ENCODE peak calls at places on chromosomes 4 and X, in six cellular contexts. O is lower leg skin, L is fibroblast of pulmonary artery, M is fibroblast of mammary gland, J is upper lobe of left lung, U is left ventricle myocardium inferior. E is an unnamed sample.

GRCh38 chrX:21881881-21882574 is 26.2 kb downstream of the YY2 start:
- DNase-seq in O (no peak), L (no peak), M (no peak), J (no peak), U (no peak), E (no peak)

GRCh38 chr4:138401330-138401729 is 159.2 kb upstream of the SLC7A11 start:
- DNase-seq in O (no peak), L (no peak), M (peak), J (no peak), U (peak), E (no peak)

GRCh38 chrX:39899876-39900787 is 197.6 kb downstream of the BCOR start:
- DNase-seq in O (no peak), L (no peak), M (peak), J (no peak), U (no peak), E (no peak)

GRCh38 chr4:145694929-145695328 is 15.0 kb downstream of the C4orf51 start:
- DNase-seq in O (no peak), L (no peak), M (peak), J (no peak), U (no peak), E (no peak)

GRCh38 chr4:137909910-137910309 is 332.2 kb downstream of the SLC7A11 start:
- DNase-seq in O (no peak), L (no peak), M (no peak), J (no peak), U (no peak), E (no peak)

GRCh38 chrX:49264460-49264859 is at the start of gene FOXP3:
- DNase-seq in O (no peak), L (no peak), M (no peak), J (no peak), U (no peak), E (peak)

GRCh38 chr4:5435201-5435600 is 273.2 kb downstream of the EVC2 start:
- DNase-seq in O (no peak), L (no peak), M (no peak), J (no peak), U (no peak), E (no peak)

GRCh38 chrX:48045410-48046311 is 25.8 kb downstream of the ZNF630 start:
- DNase-seq in O (no peak), L (peak), M (peak), J (no peak), U (peak), E (no peak)

GRCh38 chrX:13659057-13659456 is 6.1 kb downstream of the TCEANC start:
- DNase-seq in O (no peak), L (peak), M (peak), J (no peak), U (no peak), E (no peak)

GRCh38 chr4:28557755-28558154 is 1697.1 kb downstream of the STIM2 start:
- DNase-seq in O (no peak), L (peak), M (peak), J (no peak), U (no peak), E (no peak)

GRCh38 chr4:8294036-8294435 is 24.5 kb downstream of the HTRA3 start:
- DNase-seq in O (no peak), L (no peak), M (no peak), J (no peak), U (no peak), E (no peak)

GRCh38 chr4:167903291-167903721 is 189.0 kb upstream of the ANXA10 start:
- DNase-seq in O (no peak), L (peak), M (peak), J (no peak), U (no peak), E (no peak)

GRCh38 chr4:117817316-117817715 is 217.0 kb upstream of the NDST3 start:
- DNase-seq in O (no peak), L (no peak), M (no peak), J (no peak), U (no peak), E (no peak)

GRCh38 chr4:132893787-132894186 is 255.3 kb upstream of the PCDH10 start:
- DNase-seq in O (no peak), L (no peak), M (no peak), J (no peak), U (no peak), E (no peak)

GRCh38 chr4:101977096-101977495 is 186.6 kb downstream of the BANK1 start:
- DNase-seq in O (peak), L (peak), M (peak), J (no peak), U (no peak), E (peak)

GRCh38 chr4:26206339-26206738 is 114.5 kb upstream of the RBPJ start:
- DNase-seq in O (no peak), L (peak), M (peak), J (no peak), U (no peak), E (no peak)

GRCh38 chr4:119087121-119087520 is 48.5 kb upstream of the MYOZ2 start:
- DNase-seq in O (no peak), L (peak), M (peak), J (no peak), U (no peak), E (no peak)

GRCh38 chrX:15619053-15619772 is 18.5 kb upstream of the ACE2 start:
- DNase-seq in O (peak), L (no peak), M (peak), J (no peak), U (no peak), E (no peak)

GRCh38 chrX:3743821-3744439 is 30.5 kb upstream of the PRKX start:
- DNase-seq in O (peak), L (no peak), M (no peak), J (no peak), U (no peak), E (no peak)

GRCh38 chrX:105314468-105314867 is 94.0 kb upstream of the TEX13A start:
- DNase-seq in O (no peak), L (peak), M (peak), J (no peak), U (no peak), E (no peak)

GRCh38 chr4:189436207-189436606 is 504.5 kb upstream of the FRG1 start:
- DNase-seq in O (no peak), L (no peak), M (no peak), J (no peak), U (no peak), E (no peak)

GRCh38 chr4:164783966-164784365 is 30.0 kb downstream of the SMIM31 start:
- DNase-seq in O (no peak), L (no peak), M (no peak), J (no peak), U (no peak), E (no peak)

GRCh38 chr4:29970626-29971025 is 749.5 kb upstream of the PCDH7 start:
- DNase-seq in O (no peak), L (peak), M (peak), J (no peak), U (no peak), E (no peak)

GRCh38 chr4:186485621-186486062 is 69.7 kb downstream of the MTNR1A start:
- DNase-seq in O (no peak), L (peak), M (no peak), J (peak), U (no peak), E (peak)

GRCh38 chr4:167233523-167234387 is 539 bp downstream of the SPOCK3 start:
- DNase-seq in O (no peak), L (peak), M (peak), J (peak), U (no peak), E (no peak)

GRCh38 chr4:8218371-8219050 is 19.4 kb downstream of the SH3TC1 start:
- DNase-seq in O (no peak), L (no peak), M (no peak), J (peak), U (no peak), E (no peak)

GRCh38 chr4:43373201-43373600 is 480.7 kb downstream of the GRXCR1 start:
- DNase-seq in O (no peak), L (no peak), M (no peak), J (no peak), U (no peak), E (no peak)

GRCh38 chrX:11319689-11320302 is 26.6 kb downstream of the AMELX start:
- DNase-seq in O (no peak), L (no peak), M (peak), J (no peak), U (no peak), E (no peak)

GRCh38 chrX:48702716-48703115 is 6.2 kb downstream of the SUV39H1 start:
- DNase-seq in O (no peak), L (no peak), M (no peak), J (no peak), U (no peak), E (no peak)

GRCh38 chrX:16834811-16835210 is 35.4 kb downstream of the RBBP7 start:
- DNase-seq in O (no peak), L (no peak), M (no peak), J (no peak), U (no peak), E (no peak)

GRCh38 chr4:69689530-69690111 is 36.6 kb upstream of the UGT2A1 start:
- DNase-seq in O (no peak), L (peak), M (peak), J (no peak), U (no peak), E (no peak)

GRCh38 chrX:84873176-84873575 is 130.5 kb upstream of the APOOL start:
- DNase-seq in O (no peak), L (no peak), M (no peak), J (no peak), U (no peak), E (no peak)

GRCh38 chr4:130035391-130035790 is 939.4 kb downstream of the C4orf33 start:
- DNase-seq in O (no peak), L (no peak), M (no peak), J (no peak), U (no peak), E (no peak)

GRCh38 chrX:9466115-9466495 is 1.2 kb downstream of the TBL1X start:
- DNase-seq in O (peak), L (no peak), M (peak), J (peak), U (peak), E (peak)

GRCh38 chr4:850323-850945 is 24.5 kb upstream of the CPLX1 start:
- DNase-seq in O (no peak), L (no peak), M (no peak), J (peak), U (no peak), E (no peak)

GRCh38 chr4:74934822-74935326 is 2.0 kb downstream of the PARM1 start:
- DNase-seq in O (no peak), L (no peak), M (no peak), J (no peak), U (no peak), E (no peak)

GRCh38 chrX:139213241-139213709 is 317.3 kb upstream of the F9 start:
- DNase-seq in O (no peak), L (peak), M (no peak), J (no peak), U (no peak), E (no peak)

GRCh38 chr4:5964030-5964429 is 54.2 kb downstream of the C4orf50 start:
- DNase-seq in O (no peak), L (no peak), M (no peak), J (no peak), U (no peak), E (no peak)

GRCh38 chr4:139977838-139978604 is 176.0 kb downstream of the MAML3 start:
- DNase-seq in O (no peak), L (no peak), M (no peak), J (no peak), U (no peak), E (no peak)
- H3K4me3 ChIP-seq in O (no peak), L (no peak), M (no peak), J (no peak), U (no peak), E (no peak)

DNA sequence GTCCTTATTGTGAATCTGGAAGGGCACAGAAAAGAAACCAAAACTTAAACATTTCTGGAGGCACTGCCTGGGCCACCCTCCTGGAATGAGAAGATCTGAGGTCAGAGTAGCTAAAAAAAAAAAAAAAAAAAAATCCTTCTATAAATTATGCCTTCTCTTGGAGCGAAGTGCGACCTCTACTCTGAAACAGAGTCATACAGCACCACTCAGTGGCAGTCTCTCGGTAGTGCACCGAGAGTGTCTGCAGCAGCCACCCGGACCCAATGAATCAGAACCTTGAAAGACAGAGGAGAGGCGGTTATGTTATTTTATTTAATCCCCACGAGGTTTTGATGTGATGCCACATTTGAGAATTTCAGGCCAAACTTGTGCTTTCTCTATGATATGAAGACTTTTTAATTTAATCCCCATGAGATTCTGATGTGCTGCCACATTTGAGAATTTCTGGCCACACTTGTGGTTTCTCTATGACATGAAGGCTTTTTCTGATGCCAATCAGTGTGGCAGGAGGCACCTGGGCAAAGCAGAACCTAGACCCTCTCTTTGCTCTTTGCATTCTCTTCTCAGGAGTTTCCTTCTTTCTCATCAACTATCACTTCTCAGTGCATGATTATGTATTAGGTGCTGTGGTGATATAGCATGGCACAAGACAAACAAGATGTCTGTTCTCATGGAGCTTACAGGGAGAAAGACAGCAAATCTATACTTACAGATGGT is 5.6 kb upstream of the CT47C1 start:
- DNase-seq in O (peak), L (peak), M (peak), J (no peak), U (peak), E (peak)
- TF ChIP-seq CTCF in O (no peak), L (peak), M (peak), J (peak), U (peak), E (peak)

GRCh38 chr4:139606600-139607301 is 50.7 kb upstream of the SETD7 start:
- DNase-seq in O (no peak), L (peak), M (peak), J (no peak), U (no peak), E (no peak)
- H3K4me3 ChIP-seq in O (no peak), L (no peak), M (peak), J (peak), U (peak), E (peak)

GRCh38 chrX:31547816-31548215 is 476.0 kb upstream of the FTHL17 start:
- DNase-seq in O (no peak), L (no peak), M (no peak), J (no peak), U (no peak), E (no peak)
- TF ChIP-seq CTCF in O (no peak), L (no peak), M (no peak), J (no peak), U (no peak), E (no peak)

DNA sequence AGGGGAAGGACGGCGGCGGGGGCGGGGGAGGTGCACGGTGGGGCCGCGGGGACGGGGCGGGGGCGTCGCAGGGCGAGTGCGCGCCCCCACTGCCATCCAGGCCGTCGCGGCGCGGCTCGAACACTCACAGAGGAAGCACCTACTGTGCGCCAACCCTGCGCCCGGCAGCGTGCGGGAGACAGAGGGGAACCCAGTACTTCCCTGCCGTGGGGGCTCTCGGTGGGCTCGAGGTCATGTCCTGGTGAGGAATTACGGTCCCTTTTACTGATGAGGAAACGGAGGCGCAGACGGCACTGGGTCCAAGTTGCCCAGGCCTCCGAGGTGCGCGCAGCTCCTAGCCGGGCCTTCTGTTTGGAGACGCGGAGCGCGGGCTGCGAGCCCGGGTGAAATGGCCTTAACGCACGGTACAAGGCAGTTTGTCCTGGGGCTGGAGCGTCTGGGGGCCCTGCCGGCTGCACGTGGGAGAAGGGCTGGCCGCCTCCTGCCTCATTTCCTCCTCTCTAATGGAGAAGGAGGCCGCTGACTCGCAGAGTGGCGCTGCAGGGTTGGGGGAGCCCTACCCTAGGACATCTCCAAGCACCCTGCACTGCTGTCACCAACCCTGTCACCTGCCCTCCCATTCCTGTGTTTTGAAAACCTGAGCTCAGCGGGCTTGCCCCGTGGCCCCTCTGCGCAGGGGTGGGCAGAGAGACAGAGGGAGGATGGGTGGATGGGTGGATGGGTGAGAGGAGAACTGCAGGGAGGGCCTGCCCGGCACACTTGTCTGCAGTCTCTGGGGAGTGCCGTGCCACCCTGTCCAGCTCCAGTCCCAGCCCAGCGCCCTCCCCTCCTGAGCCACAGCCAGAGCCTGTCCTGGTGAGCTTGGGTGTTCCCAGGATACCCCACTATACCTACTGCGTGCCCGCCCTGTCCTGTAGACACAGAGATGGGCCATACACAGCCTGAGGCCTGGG is 106.0 kb downstream of the ADRA2C start:
- DNase-seq in O (no peak), L (no peak), M (no peak), J (peak), U (peak), E (no peak)
- H3K4me3 ChIP-seq in O (no peak), L (no peak), M (no peak), J (no peak), U (no peak), E (no peak)

GRCh38 chr4:147513952-147514351 is 33.1 kb downstream of the EDNRA start:
- DNase-seq in O (no peak), L (no peak), M (no peak), J (no peak), U (no peak), E (no peak)
- TF ChIP-seq CTCF in O (no peak), L (peak), M (peak), J (no peak), U (no peak), E (no peak)

GRCh38 chrX:69285881-69286545 is 120.8 kb upstream of the PJA1 start:
- DNase-seq in O (peak), L (peak), M (peak), J (peak), U (peak), E (peak)
- H3K4me3 ChIP-seq in O (no peak), L (peak), M (peak), J (peak), U (peak), E (peak)

DNA sequence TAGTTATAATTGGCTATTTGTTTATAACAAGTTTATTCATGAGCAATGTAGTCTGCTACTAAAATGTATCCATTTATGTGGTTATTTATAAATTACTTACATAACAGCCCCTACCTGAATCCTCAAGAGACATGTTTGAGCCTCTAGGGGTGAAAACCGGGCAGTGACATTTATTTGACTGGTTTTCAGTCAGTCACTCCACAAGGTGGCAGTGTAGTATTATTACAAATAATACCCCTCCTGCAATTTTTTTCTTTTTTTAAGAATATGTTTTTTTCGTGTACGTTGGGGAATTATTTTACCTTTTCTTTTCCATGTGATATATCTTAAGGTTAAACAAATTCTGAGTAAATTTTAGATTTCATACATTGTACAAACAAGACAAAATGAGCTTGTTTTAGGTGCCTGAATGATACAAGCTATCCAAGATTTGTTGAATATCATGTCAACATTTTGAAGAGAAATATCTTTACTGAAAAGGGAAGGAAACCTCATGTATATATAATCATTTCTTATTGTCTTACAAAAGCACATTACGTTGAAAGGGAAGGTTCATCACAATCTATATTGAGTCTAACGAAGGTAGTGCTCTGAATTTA is 598.7 kb upstream of the TECRL start:
- DNase-seq in O (no peak), L (peak), M (peak), J (no peak), U (no peak), E (no peak)
- TF ChIP-seq CTCF in O (no peak), L (peak), M (peak), J (peak), U (peak), E (no peak)

GRCh38 chrX:153981771-153982533 is 9.4 kb downstream of the TMEM187 start:
- DNase-seq in O (peak), L (no peak), M (peak), J (peak), U (peak), E (peak)
- H3K4me3 ChIP-seq in O (no peak), L (no peak), M (no peak), J (no peak), U (no peak), E (no peak)

E was measured in tibial artery.